ENCODE peak calls at places on chromosomes 4 and X, in seven cellular contexts. Z is AG04450, V is upper lobe of right lung, H is neuronal stem cell, R is GM23248, B is ovary, N is brain microvascular endothelial cell. J is an unnamed sample.

GRCh38 chrX:155086202-155086840 is 15.0 kb downstream of the BRCC3 start:
- DNase-seq in Z (no peak), V (no peak), H (no peak), R (peak; percentile 33), B (no peak), N (no peak), J (no peak)

GRCh38 chr4:6280365-6280996 is 10.8 kb downstream of the WFS1 start:
- DNase-seq in Z (no peak), V (no peak), H (no peak), R (no peak), B (peak; percentile 39), N (no peak), J (no peak)

GRCh38 chr4:20075479-20075878 is 176.2 kb upstream of the SLIT2 start:
- DNase-seq in Z (no peak), V (no peak), H (no peak), R (peak; percentile 43), B (no peak), N (no peak), J (no peak)

GRCh38 chr4:33467291-33467690 is 2747.1 kb downstream of the PCDH7 start:
- DNase-seq in Z (no peak), V (no peak), H (no peak), R (no peak), B (no peak), N (no peak), J (no peak)

GRCh38 chr4:121800961-121801714 is at the start of gene EXOSC9:
- DNase-seq in Z (peak; percentile 91), V (peak; percentile 96), H (peak; percentile 94), R (peak; percentile 95), B (peak; percentile 97), N (peak; percentile 91), J (peak; percentile 88)

GRCh38 chrX:41779058-41779564 is 55.1 kb downstream of the GPR82 start:
- DNase-seq in Z (peak; percentile 47), V (no peak), H (no peak), R (peak; percentile 59), B (no peak), N (peak; percentile 59), J (no peak)

GRCh38 chrX:30570505-30570904 is 7.1 kb downstream of the TASL start:
- DNase-seq in Z (no peak), V (no peak), H (no peak), R (peak; percentile 38), B (no peak), N (peak; percentile 6), J (no peak)

GRCh38 chrX:41317487-41318208 is 16.3 kb upstream of the DDX3X start:
- DNase-seq in Z (no peak), V (no peak), H (no peak), R (peak; percentile 55), B (no peak), N (no peak), J (no peak)

GRCh38 chr4:80362578-80363181 is 27.1 kb downstream of the CFAP299 start:
- DNase-seq in Z (no peak), V (peak; percentile 65), H (peak; percentile 41), R (peak; percentile 61), B (peak; percentile 58), N (peak; percentile 18), J (no peak)

GRCh38 chr4:3814026-3814570 is 47.9 kb downstream of the ADRA2C start:
- DNase-seq in Z (no peak), V (no peak), H (no peak), R (no peak), B (no peak), N (no peak), J (no peak)

GRCh38 chr4:154877110-154877760 is 96.2 kb downstream of the RBM46 start:
- DNase-seq in Z (no peak), V (no peak), H (no peak), R (peak; percentile 19), B (no peak), N (peak; percentile 16), J (no peak)

GRCh38 chr4:69075061-69075792 is 21.0 kb upstream of the UGT2B7 start:
- DNase-seq in Z (no peak), V (no peak), H (no peak), R (no peak), B (no peak), N (no peak), J (no peak)

GRCh38 chr4:82776925-82777542 is 21.6 kb downstream of the SCD5 start:
- DNase-seq in Z (peak; percentile 15), V (no peak), H (no peak), R (peak; percentile 56), B (no peak), N (peak; percentile 81), J (no peak)

GRCh38 chrX:16822723-16823122 is 36.5 kb downstream of the TXLNG start:
- DNase-seq in Z (no peak), V (no peak), H (no peak), R (peak; percentile 82), B (no peak), N (peak; percentile 63), J (no peak)

GRCh38 chr4:185278716-185279115 is 69.3 kb downstream of the SNX25 start:
- DNase-seq in Z (no peak), V (no peak), H (no peak), R (no peak), B (no peak), N (peak; percentile 55), J (no peak)

GRCh38 chr4:83572848-83573247 is 36.9 kb downstream of the GPAT3 start:
- DNase-seq in Z (no peak), V (no peak), H (no peak), R (no peak), B (no peak), N (no peak), J (no peak)

GRCh38 chr4:151676301-151676700 is 84.5 kb downstream of the GATB start:
- DNase-seq in Z (peak; percentile 69), V (no peak), H (no peak), R (peak; percentile 95), B (no peak), N (peak; percentile 87), J (no peak)

GRCh38 chr4:42655248-42655647 is 1.7 kb downstream of the ATP8A1 start:
- DNase-seq in Z (no peak), V (no peak), H (no peak), R (peak; percentile 10), B (no peak), N (no peak), J (no peak)

GRCh38 chrX:43973249-43973672 is at the start of gene NDP:
- DNase-seq in Z (no peak), V (no peak), H (no peak), R (peak; percentile 34), B (no peak), N (no peak), J (no peak)

GRCh38 chr4:36638273-36638811 is 356.9 kb downstream of the DTHD1 start:
- DNase-seq in Z (no peak), V (no peak), H (no peak), R (no peak), B (no peak), N (no peak), J (no peak)

GRCh38 chr4:188778880-188779279 is 639.6 kb downstream of the TRIML1 start:
- DNase-seq in Z (peak; percentile 26), V (no peak), H (no peak), R (peak; percentile 12), B (no peak), N (peak; percentile 24), J (no peak)

DNA sequence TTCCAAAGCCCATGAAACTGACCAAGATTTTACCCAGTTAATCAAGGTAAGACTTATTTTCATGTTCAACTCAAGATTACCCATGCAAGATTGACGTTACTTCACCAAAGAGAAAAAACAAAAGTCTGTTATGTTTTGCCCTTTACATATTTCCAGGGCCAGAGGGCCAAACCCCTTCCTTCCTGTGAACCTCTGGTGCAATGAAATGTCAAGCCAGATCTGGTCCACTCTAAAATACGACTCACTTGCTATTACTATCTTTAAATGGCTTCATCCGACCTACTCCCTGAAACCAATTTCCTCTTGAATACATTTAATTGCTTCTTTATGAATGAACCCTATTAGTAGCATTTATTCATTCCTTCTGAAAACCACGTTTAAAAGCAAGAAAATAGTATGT is 33.0 kb downstream of the TSPAN5 start:
- DNase-seq in Z (no peak), V (no peak), H (no peak), R (peak; percentile 39), B (no peak), N (no peak), J (no peak)
- H3K27ac ChIP-seq in Z (peak overlapping the region; percentile 31), V (no peak overlapping the region), H (no peak overlapping the region), R (peak overlapping the region; percentile 70), B (no peak overlapping the region), N (no peak overlapping the region), J (no peak overlapping the region)

DNA sequence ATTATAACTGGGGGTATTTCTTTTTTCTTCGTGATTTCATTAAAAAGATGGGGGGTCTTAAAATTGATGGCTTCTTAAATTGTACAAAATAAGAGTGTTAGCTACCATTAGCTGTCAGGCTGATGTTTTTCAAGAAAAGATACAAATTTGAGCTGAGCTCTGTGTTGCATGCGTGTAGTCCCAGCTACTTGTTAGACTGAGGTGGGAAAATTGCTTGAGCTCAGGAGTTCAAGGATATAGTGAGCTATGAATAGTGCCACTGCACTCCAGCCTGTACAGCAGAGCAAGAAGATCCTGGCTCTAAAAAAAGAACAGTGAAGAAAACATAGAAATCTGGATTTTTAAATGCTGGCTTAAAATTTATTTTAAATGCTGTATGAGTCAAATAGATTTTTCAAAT is 13.0 kb downstream of the USO1 start:
- DNase-seq in Z (no peak), V (no peak), H (no peak), R (no peak), B (no peak), N (no peak), J (no peak)
- H3K27ac ChIP-seq in Z (no peak overlapping the region), V (no peak overlapping the region), H (no peak overlapping the region), R (no peak overlapping the region), B (no peak overlapping the region), N (no peak overlapping the region), J (no peak overlapping the region)

GRCh38 chrX:19674041-19674769 is 158.9 kb upstream of the MAP3K15 start:
- DNase-seq in Z (no peak), V (no peak), H (no peak), R (no peak), B (no peak), N (no peak), J (no peak)

GRCh38 chrX:19673334-19674040 is 158.2 kb upstream of the MAP3K15 start:
- DNase-seq in Z (peak; percentile 85), V (peak; percentile 58), H (no peak), R (peak; percentile 94), B (peak; percentile 48), N (peak; percentile 93), J (no peak)

GRCh38 chrX:19670321-19670750 is 155.0 kb upstream of the MAP3K15 start:
- DNase-seq in Z (peak; percentile 30), V (no peak), H (no peak), R (peak; percentile 66), B (no peak), N (no peak), J (no peak)

GRCh38 chrX:19672211-19672814 is 157.0 kb upstream of the MAP3K15 start:
- DNase-seq in Z (no peak), V (no peak), H (no peak), R (no peak), B (no peak), N (no peak), J (no peak)

GRCh38 chrX:19670854-19671620 is 155.7 kb upstream of the MAP3K15 start:
- DNase-seq in Z (peak; percentile 36), V (no peak), H (peak; percentile 11), R (peak; percentile 85), B (no peak), N (peak; percentile 60), J (peak; percentile 24)
- H3K27ac ChIP-seq in Z (peak overlapping the region; percentile 85), V (no peak overlapping the region), H (no peak overlapping the region), R (peak overlapping the region; percentile 98), B (no peak overlapping the region), N (peak overlapping the region; percentile 94), J (peak overlapping the region; percentile 77)

DNA sequence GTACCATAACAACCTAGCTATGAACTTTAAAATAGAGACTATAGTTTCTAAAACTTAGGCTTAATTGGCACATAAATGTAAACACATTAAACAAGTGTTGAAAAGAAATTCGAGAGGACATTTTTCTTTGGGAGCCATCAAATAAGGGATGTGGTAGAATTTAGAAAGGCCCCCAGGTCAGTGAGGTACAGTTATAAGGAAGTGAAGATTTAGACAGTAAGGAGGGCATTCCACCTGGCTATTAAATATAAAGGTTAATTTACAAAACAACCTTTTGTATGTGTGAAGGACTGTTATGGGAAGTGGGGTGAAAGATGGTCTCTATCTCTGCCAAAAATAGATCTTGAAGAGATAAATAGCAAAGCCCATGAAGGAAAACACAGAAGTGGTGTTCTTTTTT is 83.9 kb downstream of the AFF1 start:
- DNase-seq in Z (no peak), V (no peak), H (no peak), R (no peak), B (no peak), N (no peak), J (no peak)
- H3K27ac ChIP-seq in Z (no peak overlapping the region), V (no peak overlapping the region), H (no peak overlapping the region), R (no peak overlapping the region), B (no peak overlapping the region), N (no peak overlapping the region), J (no peak overlapping the region)

J was measured in substantia nigra.